ENCODE peak calls at places on chromosomes 16 and 17, in eight cellular contexts. One of them, this sample, is unnamed.

GRCh38 chr16:89051521-89052166 is 42.0 kb upstream of the ACSF3 start:
- DNase-seq in BJ: no peak
- DNase-seq in GM23338: no peak
- DNase-seq in SK-N-SH: peak
- DNase-seq in lower leg skin: no peak
- DNase-seq in fibroblast of pulmonary artery: no peak
- DNase-seq in endodermal cell: no peak
- DNase-seq in HFF-Myc: no peak
- DNase-seq in this sample: no peak

GRCh38 chr17:68238488-68238887 is 9.4 kb upstream of the AMZ2 start:
- DNase-seq in endodermal cell: no peak
- DNase-seq in BJ: no peak
- DNase-seq in lower leg skin: no peak
- DNase-seq in fibroblast of pulmonary artery: no peak
- DNase-seq in HFF-Myc: no peak
- DNase-seq in SK-N-SH: no peak
- DNase-seq in GM23338: no peak
- DNase-seq in this sample: no peak

GRCh38 chr16:70661918-70662641 is 15.7 kb downstream of the IL34 start:
- DNase-seq in BJ: no peak
- DNase-seq in GM23338: no peak
- DNase-seq in HFF-Myc: no peak
- DNase-seq in SK-N-SH: peak
- DNase-seq in fibroblast of pulmonary artery: peak
- DNase-seq in endodermal cell: no peak
- DNase-seq in lower leg skin: peak
- DNase-seq in this sample: no peak

GRCh38 chr17:45241315-45242011 is 19.8 kb downstream of the FMNL1 start:
- DNase-seq in endodermal cell: peak
- DNase-seq in SK-N-SH: peak
- DNase-seq in fibroblast of pulmonary artery: no peak
- DNase-seq in GM23338: peak
- DNase-seq in HFF-Myc: no peak
- DNase-seq in lower leg skin: no peak
- DNase-seq in BJ: no peak
- DNase-seq in this sample: no peak

GRCh38 chr17:77191266-77191665 is 50.5 kb downstream of the SEC14L1 start:
- DNase-seq in HFF-Myc: no peak
- DNase-seq in lower leg skin: no peak
- DNase-seq in SK-N-SH: no peak
- DNase-seq in fibroblast of pulmonary artery: no peak
- DNase-seq in GM23338: no peak
- DNase-seq in BJ: no peak
- DNase-seq in endodermal cell: no peak
- DNase-seq in this sample: no peak

GRCh38 chr16:81900456-81900855 is 110.8 kb downstream of the SDR42E1 start:
- DNase-seq in HFF-Myc: no peak
- DNase-seq in BJ: no peak
- DNase-seq in SK-N-SH: no peak
- DNase-seq in GM23338: no peak
- DNase-seq in endodermal cell: no peak
- DNase-seq in lower leg skin: no peak
- DNase-seq in fibroblast of pulmonary artery: no peak
- DNase-seq in this sample: no peak

GRCh38 chr16:21656795-21657768 is 4.7 kb upstream of the IGSF6 start:
- DNase-seq in GM23338: peak
- DNase-seq in lower leg skin: no peak
- DNase-seq in fibroblast of pulmonary artery: peak
- DNase-seq in HFF-Myc: peak
- DNase-seq in SK-N-SH: peak
- DNase-seq in BJ: no peak
- DNase-seq in endodermal cell: peak
- DNase-seq in this sample: no peak

GRCh38 chr16:69039333-69039941 is 66.0 kb upstream of the HAS3 start:
- DNase-seq in endodermal cell: no peak
- DNase-seq in GM23338: no peak
- DNase-seq in BJ: no peak
- DNase-seq in lower leg skin: peak
- DNase-seq in HFF-Myc: no peak
- DNase-seq in SK-N-SH: no peak
- DNase-seq in fibroblast of pulmonary artery: peak
- DNase-seq in this sample: no peak

GRCh38 chr17:26774291-26775218 is 519.4 kb upstream of the WSB1 start:
- DNase-seq in endodermal cell: no peak
- DNase-seq in lower leg skin: no peak
- DNase-seq in GM23338: no peak
- DNase-seq in SK-N-SH: peak
- DNase-seq in BJ: no peak
- DNase-seq in fibroblast of pulmonary artery: no peak
- DNase-seq in HFF-Myc: no peak
- DNase-seq in this sample: no peak

GRCh38 chr17:64017381-64017980 is 3.0 kb downstream of the ICAM2 start:
- DNase-seq in SK-N-SH: no peak
- DNase-seq in fibroblast of pulmonary artery: no peak
- DNase-seq in endodermal cell: no peak
- DNase-seq in lower leg skin: no peak
- DNase-seq in BJ: no peak
- DNase-seq in GM23338: peak
- DNase-seq in HFF-Myc: no peak
- DNase-seq in this sample: no peak
- TF ChIP-seq CTCF in SK-N-SH: peak
- TF ChIP-seq CTCF in fibroblast of pulmonary artery: peak
- TF ChIP-seq CTCF in endodermal cell: peak
- TF ChIP-seq CTCF in lower leg skin: no peak
- TF ChIP-seq CTCF in BJ: no peak
- TF ChIP-seq CTCF in GM23338: no peak
- TF ChIP-seq CTCF in HFF-Myc: no peak
- TF ChIP-seq CTCF in this sample: peak

DNA sequence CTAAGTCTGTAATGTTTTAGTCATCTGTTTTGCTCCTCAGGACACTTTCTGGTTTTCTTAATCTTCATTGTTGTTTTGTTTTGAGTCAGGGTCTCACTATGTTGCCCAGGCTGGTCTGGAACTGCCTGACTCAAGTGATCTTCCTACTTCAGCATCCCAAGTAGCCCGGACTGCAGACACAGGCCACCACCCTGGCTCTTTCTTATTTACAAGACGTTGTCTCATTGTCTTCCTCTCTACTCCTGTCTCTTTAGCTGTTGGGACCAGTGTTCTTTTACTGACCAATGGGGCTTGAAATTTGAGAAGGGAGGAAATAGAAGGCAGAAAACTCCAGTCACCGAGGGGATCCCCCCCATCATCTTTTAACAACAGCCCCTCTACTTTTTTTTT is 1.2 kb downstream of the SCPEP1 start:
- DNase-seq in endodermal cell: peak
- DNase-seq in fibroblast of pulmonary artery: no peak
- DNase-seq in lower leg skin: no peak
- DNase-seq in BJ: no peak
- DNase-seq in GM23338: peak
- DNase-seq in SK-N-SH: no peak
- DNase-seq in HFF-Myc: no peak
- DNase-seq in this sample: no peak
- H3K4me3 ChIP-seq in endodermal cell: peak
- H3K4me3 ChIP-seq in fibroblast of pulmonary artery: peak
- H3K4me3 ChIP-seq in lower leg skin: no peak
- H3K4me3 ChIP-seq in BJ: no peak
- H3K4me3 ChIP-seq in GM23338: peak
- H3K4me3 ChIP-seq in SK-N-SH: peak
- H3K4me3 ChIP-seq in HFF-Myc: peak
- H3K4me3 ChIP-seq in this sample: no peak

GRCh38 chr17:49925916-49926315 is 43.1 kb upstream of the DLX4 start:
- DNase-seq in fibroblast of pulmonary artery: no peak
- DNase-seq in SK-N-SH: no peak
- DNase-seq in lower leg skin: no peak
- DNase-seq in BJ: no peak
- DNase-seq in endodermal cell: no peak
- DNase-seq in HFF-Myc: no peak
- DNase-seq in GM23338: no peak
- DNase-seq in this sample: no peak

GRCh38 chr17:49928826-49929475 is 40.0 kb upstream of the DLX4 start:
- DNase-seq in fibroblast of pulmonary artery: no peak
- DNase-seq in endodermal cell: no peak
- DNase-seq in HFF-Myc: peak
- DNase-seq in lower leg skin: no peak
- DNase-seq in SK-N-SH: no peak
- DNase-seq in BJ: no peak
- DNase-seq in GM23338: no peak
- DNase-seq in this sample: no peak

GRCh38 chr17:49928126-49928800 is 40.7 kb upstream of the DLX4 start:
- DNase-seq in BJ: no peak
- DNase-seq in HFF-Myc: no peak
- DNase-seq in SK-N-SH: no peak
- DNase-seq in lower leg skin: no peak
- DNase-seq in fibroblast of pulmonary artery: no peak
- DNase-seq in endodermal cell: no peak
- DNase-seq in GM23338: no peak
- DNase-seq in this sample: no peak

GRCh38 chr17:49924589-49924988 is 44.4 kb upstream of the DLX4 start:
- DNase-seq in lower leg skin: no peak
- DNase-seq in HFF-Myc: no peak
- DNase-seq in endodermal cell: no peak
- DNase-seq in GM23338: no peak
- DNase-seq in fibroblast of pulmonary artery: no peak
- DNase-seq in SK-N-SH: no peak
- DNase-seq in BJ: no peak
- DNase-seq in this sample: no peak

DNA sequence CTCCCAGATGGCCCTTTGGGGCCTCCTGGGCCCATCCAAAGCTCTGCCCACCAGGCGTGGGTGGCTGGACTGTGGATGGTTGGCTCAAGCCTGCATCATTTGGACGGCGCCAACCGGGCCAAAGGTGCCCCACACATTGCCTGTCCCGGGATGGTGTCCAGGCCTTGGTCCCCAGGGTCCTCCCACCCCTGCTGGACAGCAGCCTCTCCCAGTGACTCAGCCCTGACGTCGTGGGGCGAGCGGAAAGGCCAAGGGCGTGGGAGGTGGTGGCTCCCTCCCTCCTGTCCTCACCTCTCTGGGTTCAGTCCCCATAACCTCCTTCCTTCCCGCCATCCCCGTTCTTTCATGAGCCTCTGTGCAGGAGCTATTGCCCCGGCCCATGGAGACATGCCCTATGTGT is 42.1 kb upstream of the DLX4 start:
- DNase-seq in GM23338: no peak
- DNase-seq in BJ: no peak
- DNase-seq in HFF-Myc: no peak
- DNase-seq in endodermal cell: no peak
- DNase-seq in lower leg skin: peak
- DNase-seq in SK-N-SH: no peak
- DNase-seq in fibroblast of pulmonary artery: peak
- DNase-seq in this sample: no peak
- TF ChIP-seq CTCF in GM23338: no peak
- TF ChIP-seq CTCF in BJ: no peak
- TF ChIP-seq CTCF in HFF-Myc: no peak
- TF ChIP-seq CTCF in endodermal cell: no peak
- TF ChIP-seq CTCF in lower leg skin: no peak
- TF ChIP-seq CTCF in SK-N-SH: no peak
- TF ChIP-seq CTCF in fibroblast of pulmonary artery: no peak
- TF ChIP-seq CTCF in this sample: no peak

GRCh38 chr17:74465378-74466110 is 890 bp upstream of the CD300A start:
- DNase-seq in lower leg skin: no peak
- DNase-seq in BJ: no peak
- DNase-seq in GM23338: no peak
- DNase-seq in endodermal cell: no peak
- DNase-seq in fibroblast of pulmonary artery: no peak
- DNase-seq in HFF-Myc: no peak
- DNase-seq in SK-N-SH: no peak
- DNase-seq in this sample: no peak

GRCh38 chr17:74467221-74467951 is 952 bp downstream of the CD300A start:
- DNase-seq in BJ: no peak
- DNase-seq in lower leg skin: no peak
- DNase-seq in endodermal cell: no peak
- DNase-seq in fibroblast of pulmonary artery: no peak
- DNase-seq in HFF-Myc: no peak
- DNase-seq in GM23338: peak
- DNase-seq in SK-N-SH: no peak
- DNase-seq in this sample: no peak

GRCh38 chr17:74466111-74466784 is at the start of gene CD300A:
- DNase-seq in HFF-Myc: no peak
- DNase-seq in endodermal cell: no peak
- DNase-seq in GM23338: peak
- DNase-seq in SK-N-SH: no peak
- DNase-seq in BJ: no peak
- DNase-seq in lower leg skin: no peak
- DNase-seq in fibroblast of pulmonary artery: no peak
- DNase-seq in this sample: no peak

GRCh38 chr17:74464730-74465377 is 1.6 kb upstream of the CD300A start:
- DNase-seq in fibroblast of pulmonary artery: no peak
- DNase-seq in lower leg skin: no peak
- DNase-seq in GM23338: no peak
- DNase-seq in SK-N-SH: no peak
- DNase-seq in HFF-Myc: no peak
- DNase-seq in BJ: no peak
- DNase-seq in endodermal cell: no peak
- DNase-seq in this sample: no peak

GRCh38 chr17:74466785-74467158 is 338 bp downstream of the CD300A start:
- DNase-seq in GM23338: no peak
- DNase-seq in BJ: no peak
- DNase-seq in lower leg skin: no peak
- DNase-seq in fibroblast of pulmonary artery: no peak
- DNase-seq in endodermal cell: no peak
- DNase-seq in HFF-Myc: no peak
- DNase-seq in SK-N-SH: no peak
- DNase-seq in this sample: no peak
- H3K4me3 ChIP-seq in GM23338: peak
- H3K4me3 ChIP-seq in BJ: no peak
- H3K4me3 ChIP-seq in lower leg skin: no peak
- H3K4me3 ChIP-seq in fibroblast of pulmonary artery: no peak
- H3K4me3 ChIP-seq in endodermal cell: no peak
- H3K4me3 ChIP-seq in HFF-Myc: no peak
- H3K4me3 ChIP-seq in SK-N-SH: no peak
- H3K4me3 ChIP-seq in this sample: no peak

DNA sequence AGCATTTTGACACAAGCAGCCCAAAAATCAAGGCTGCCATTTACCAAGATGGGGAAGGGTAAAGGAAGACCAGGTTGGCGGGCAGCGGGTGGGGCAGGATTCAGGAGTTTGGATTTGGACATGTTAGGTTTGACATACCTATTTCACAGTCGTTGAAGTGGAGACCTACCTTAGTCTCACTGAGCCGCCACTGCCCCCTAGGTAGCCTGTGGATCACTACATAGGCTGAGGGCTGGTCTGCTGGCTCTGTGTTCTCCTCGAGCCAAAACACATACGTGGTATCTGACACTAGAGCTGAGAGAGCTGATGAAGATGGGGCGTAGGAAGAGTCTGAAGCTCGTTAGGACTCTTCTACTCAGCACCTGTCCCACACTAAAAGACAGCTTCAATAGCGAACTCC is 115.1 kb downstream of the HIC1 start:
- DNase-seq in endodermal cell: peak
- DNase-seq in GM23338: peak
- DNase-seq in SK-N-SH: no peak
- DNase-seq in HFF-Myc: no peak
- DNase-seq in lower leg skin: no peak
- DNase-seq in fibroblast of pulmonary artery: no peak
- DNase-seq in BJ: no peak
- DNase-seq in this sample: no peak
- TF ChIP-seq CTCF in endodermal cell: peak
- TF ChIP-seq CTCF in GM23338: peak
- TF ChIP-seq CTCF in SK-N-SH: peak
- TF ChIP-seq CTCF in HFF-Myc: peak
- TF ChIP-seq CTCF in lower leg skin: no peak
- TF ChIP-seq CTCF in fibroblast of pulmonary artery: peak
- TF ChIP-seq CTCF in BJ: no peak
- TF ChIP-seq CTCF in this sample: no peak

This sample was measured in AG09309.